ENCODE peak calls at places on chromosome 9, in nine cellular contexts. R, L, C, F, N, U, T, D and I are unnamed samples.

GRCh38 chr9:135605238-135605781 is 34.0 kb downstream of the GLT6D1 start:
- DNase-seq in R (peak; percentile 15), L (no peak), C (no peak), F (no peak), N (no peak), U (no peak), T (no peak), D (no peak), I (no peak)

GRCh38 chr9:2872307-2872940 is 28.5 kb upstream of the PUM3 start:
- DNase-seq in R (no peak), L (no peak), C (peak; percentile 8), F (peak; percentile 26), N (peak; percentile 17), U (peak; percentile 14), T (no peak), D (peak; percentile 77), I (no peak)

GRCh38 chr9:93899609-93900435 is 55.3 kb downstream of the BARX1 start:
- DNase-seq in R (no peak), L (no peak), C (peak; percentile 5), F (no peak), N (no peak), U (no peak), T (no peak), D (no peak), I (no peak)

GRCh38 chr9:20252778-20253177 is 369.5 kb downstream of the MLLT3 start:
- DNase-seq in R (no peak), L (no peak), C (no peak), F (no peak), N (no peak), U (no peak), T (no peak), D (no peak), I (no peak)

GRCh38 chr9:80555782-80556325 is 984.1 kb downstream of the TLE4 start:
- DNase-seq in R (no peak), L (no peak), C (no peak), F (no peak), N (no peak), U (no peak), T (no peak), D (no peak), I (no peak)

GRCh38 chr9:5869315-5870019 is 21.2 kb upstream of the MLANA start:
- DNase-seq in R (no peak), L (no peak), C (no peak), F (no peak), N (peak; percentile 34), U (peak; percentile 33), T (no peak), D (no peak), I (no peak)

GRCh38 chr9:113220467-113221002 is 542 bp downstream of the FKBP15 start:
- DNase-seq in R (peak; percentile 25), L (no peak), C (no peak), F (peak; percentile 21), N (no peak), U (no peak), T (no peak), D (no peak), I (no peak)

GRCh38 chr9:88441301-88442007 is 53.2 kb downstream of the SPIN1 start:
- DNase-seq in R (no peak), L (no peak), C (no peak), F (no peak), N (no peak), U (no peak), T (no peak), D (no peak), I (no peak)

GRCh38 chr9:26670052-26670640 is 222.5 kb downstream of the CAAP1 start:
- DNase-seq in R (no peak), L (no peak), C (no peak), F (no peak), N (no peak), U (no peak), T (no peak), D (peak; percentile 49), I (no peak)

GRCh38 chr9:83563360-83563759 is 25.2 kb upstream of the FRMD3 start:
- DNase-seq in R (no peak), L (no peak), C (no peak), F (no peak), N (no peak), U (no peak), T (no peak), D (no peak), I (no peak)

GRCh38 chr9:135825435-135826187 is 81.7 kb downstream of the CAMSAP1 start:
- DNase-seq in R (no peak), L (no peak), C (no peak), F (no peak), N (no peak), U (no peak), T (no peak), D (no peak), I (no peak)

GRCh38 chr9:17394868-17395488 is 183.9 kb upstream of the SH3GL2 start:
- DNase-seq in R (no peak), L (no peak), C (no peak), F (no peak), N (no peak), U (no peak), T (no peak), D (no peak), I (no peak)

GRCh38 chr9:130239741-130240241 is 25.8 kb upstream of the HMCN2 start:
- DNase-seq in R (no peak), L (no peak), C (peak; percentile 56), F (peak; percentile 89), N (peak; percentile 61), U (no peak), T (no peak), D (no peak), I (no peak)

GRCh38 chr9:111874500-111874899 is 22.1 kb upstream of the UGCG start:
- DNase-seq in R (no peak), L (no peak), C (no peak), F (no peak), N (no peak), U (no peak), T (no peak), D (no peak), I (no peak)

GRCh38 chr9:135840539-135840938 is 66.8 kb downstream of the CAMSAP1 start:
- DNase-seq in R (no peak), L (no peak), C (no peak), F (no peak), N (no peak), U (no peak), T (no peak), D (no peak), I (no peak)

GRCh38 chr9:133604214-133604613 is 5.0 kb downstream of the FAM163B start:
- DNase-seq in R (no peak), L (no peak), C (peak; percentile 63), F (no peak), N (no peak), U (no peak), T (no peak), D (peak; percentile 38), I (no peak)

GRCh38 chr9:92332577-92333287 is 7.0 kb downstream of the CENPP start:
- DNase-seq in R (no peak), L (no peak), C (no peak), F (no peak), N (no peak), U (no peak), T (no peak), D (peak; percentile 53), I (no peak)

GRCh38 chr9:131862261-131862660 is 122.4 kb upstream of the RAPGEF1 start:
- DNase-seq in R (no peak), L (no peak), C (no peak), F (no peak), N (no peak), U (no peak), T (no peak), D (no peak), I (no peak)

GRCh38 chr9:127090341-127090985 is 32.0 kb downstream of the ANGPTL2 start:
- DNase-seq in R (no peak), L (no peak), C (no peak), F (no peak), N (no peak), U (no peak), T (no peak), D (no peak), I (no peak)

GRCh38 chr9:84002344-84002743 is 21.7 kb downstream of the RMI1 start:
- DNase-seq in R (no peak), L (no peak), C (no peak), F (peak; percentile 34), N (peak; percentile 13), U (no peak), T (no peak), D (no peak), I (no peak)

GRCh38 chr9:128102861-128103588 is 24.5 kb downstream of the PTGES2 start:
- DNase-seq in R (peak; percentile 27), L (no peak), C (peak; percentile 48), F (peak; percentile 32), N (no peak), U (no peak), T (no peak), D (peak; percentile 84), I (no peak)

GRCh38 chr9:115211413-115212204 is 93.7 kb upstream of the TNC start:
- DNase-seq in R (no peak), L (no peak), C (no peak), F (peak; percentile 70), N (peak; percentile 26), U (no peak), T (no peak), D (no peak), I (no peak)

GRCh38 chr9:93893899-93894690 is 61.1 kb downstream of the BARX1 start:
- DNase-seq in R (peak; percentile 66), L (no peak), C (peak; percentile 5), F (no peak), N (no peak), U (no peak), T (no peak), D (peak; percentile 69), I (no peak)